ENCODE peak calls at places on chromosomes 4 and X, in five cellular contexts. F, M, H, P and J are unnamed samples.

GRCh38 chr4:67751260-67751659 is 2.9 kb downstream of the GNRHR start:
- DNase-seq in F (no peak), M (no peak), H (no peak), P (no peak), J (no peak)

GRCh38 chr4:16636911-16637630 is 261.4 kb downstream of the LDB2 start:
- DNase-seq in F (no peak), M (no peak), H (no peak), P (no peak), J (no peak)

GRCh38 chrX:109797311-109797975 is 64.4 kb upstream of the ACSL4 start:
- DNase-seq in F (no peak), M (no peak), H (no peak), P (no peak), J (no peak)

GRCh38 chr4:169361741-169362140 is 91.0 kb upstream of the SH3RF1 start:
- DNase-seq in F (no peak), M (no peak), H (no peak), P (no peak), J (no peak)

GRCh38 chrX:136168929-136169735 is 21.8 kb downstream of the FHL1 start:
- DNase-seq in F (no peak), M (peak; percentile 90), H (no peak), P (peak; percentile 90), J (no peak)

GRCh38 chr4:187103351-187103750 is 379.7 kb upstream of the FAT1 start:
- DNase-seq in F (no peak), M (no peak), H (no peak), P (no peak), J (no peak)

GRCh38 chr4:142960134-142960533 is 114.0 kb upstream of the INPP4B start:
- DNase-seq in F (no peak), M (no peak), H (no peak), P (no peak), J (no peak)

GRCh38 chr4:74598611-74599325 is 153.8 kb downstream of the AREG start:
- DNase-seq in F (no peak), M (no peak), H (no peak), P (no peak), J (no peak)

GRCh38 chrX:11553594-11553993 is 112.1 kb downstream of the ARHGAP6 start:
- DNase-seq in F (no peak), M (no peak), H (no peak), P (no peak), J (no peak)

GRCh38 chrX:13898603-13899002 is 81.7 kb upstream of the GPM6B start:
- DNase-seq in F (no peak), M (no peak), H (no peak), P (no peak), J (no peak)

GRCh38 chr4:145735330-145735638 is 55.3 kb downstream of the C4orf51 start:
- DNase-seq in F (no peak), M (peak; percentile 63), H (no peak), P (peak; percentile 92), J (no peak)

GRCh38 chr4:47221721-47222120 is 190.4 kb downstream of the GABRB1 start:
- DNase-seq in F (no peak), M (no peak), H (no peak), P (no peak), J (no peak)

GRCh38 chr4:174365018-174365587 is 81.4 kb downstream of the CEP44 start:
- DNase-seq in F (no peak), M (no peak), H (no peak), P (no peak), J (no peak)

GRCh38 chr4:17577660-17578481 is 873 bp downstream of the LAP3 start:
- DNase-seq in F (peak; percentile 29), M (no peak), H (no peak), P (no peak), J (no peak)

GRCh38 chr4:100257567-100257966 is 67.3 kb upstream of the DDIT4L start:
- DNase-seq in F (no peak), M (no peak), H (no peak), P (no peak), J (no peak)

GRCh38 chr4:38856524-38857337 is at the start of gene TLR6:
- DNase-seq in F (no peak), M (no peak), H (peak; percentile 50), P (no peak), J (no peak)

GRCh38 chr4:88240297-88240714 is 44.1 kb downstream of the PPM1K start:
- DNase-seq in F (no peak), M (no peak), H (no peak), P (no peak), J (no peak)

GRCh38 chr4:7291372-7292135 is 99.2 kb downstream of the SORCS2 start:
- DNase-seq in F (no peak), M (no peak), H (no peak), P (no peak), J (no peak)

GRCh38 chrX:71542411-71542810 is 9.5 kb downstream of the OGT start:
- DNase-seq in F (no peak), M (no peak), H (no peak), P (no peak), J (no peak)

GRCh38 chrX:135923353-135923752 is 29.8 kb downstream of the SAGE1 start:
- DNase-seq in F (no peak), M (no peak), H (no peak), P (no peak), J (no peak)

GRCh38 chr4:17884063-17884462 is 73.3 kb downstream of the NCAPG start:
- DNase-seq in F (no peak), M (peak; percentile 3), H (no peak), P (peak; percentile 0), J (no peak)

GRCh38 chrX:136822337-136823095 is 41.8 kb upstream of the ARHGEF6 start:
- DNase-seq in F (no peak), M (no peak), H (no peak), P (no peak), J (no peak)

GRCh38 chrX:133495464-133496391 is 80.4 kb upstream of the GPC4 start:
- DNase-seq in F (no peak), M (no peak), H (no peak), P (peak; percentile 26), J (no peak)

GRCh38 chr4:128907966-128908365 is 98.5 kb downstream of the JADE1 start:
- DNase-seq in F (no peak), M (no peak), H (no peak), P (no peak), J (no peak)

GRCh38 chrX:38985375-38985774 is 184.1 kb downstream of the MID1IP1 start:
- DNase-seq in F (no peak), M (no peak), H (no peak), P (no peak), J (no peak)

GRCh38 chr4:7153711-7154110 is 38.6 kb upstream of the SORCS2 start:
- DNase-seq in F (no peak), M (no peak), H (no peak), P (no peak), J (no peak)

GRCh38 chr4:23373269-23373668 is 516.6 kb downstream of the PPARGC1A start:
- DNase-seq in F (no peak), M (no peak), H (no peak), P (no peak), J (no peak)

GRCh38 chr4:154416183-154416543 is 75.4 kb downstream of the DCHS2 start:
- DNase-seq in F (no peak), M (no peak), H (no peak), P (no peak), J (no peak)
- TF ChIP-seq CTCF in F (no peak), M (peak; percentile 5), H (no peak), P (no peak), J (no peak)

DNA sequence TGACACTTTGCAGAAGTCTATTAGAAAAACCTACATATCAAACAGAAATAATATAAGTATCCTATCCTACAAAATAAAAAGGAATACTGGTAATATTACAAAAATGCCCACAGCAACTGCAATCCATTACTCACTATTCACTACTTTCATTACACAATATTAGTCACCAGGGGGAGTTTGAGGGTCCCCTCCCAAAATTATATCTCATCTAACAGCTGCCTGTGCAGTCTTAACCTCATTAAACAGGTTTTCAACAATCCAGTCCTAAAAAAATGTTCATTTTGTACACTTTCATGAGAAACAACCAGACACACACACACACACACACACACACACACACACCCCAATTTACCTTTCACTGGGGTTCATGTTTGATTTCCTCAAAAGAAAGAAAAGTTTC is 2.9 kb downstream of the CLOCK start:
- DNase-seq in F (no peak), M (no peak), H (no peak), P (no peak), J (no peak)
- TF ChIP-seq CTCF in F (no peak), M (no peak), H (no peak), P (no peak), J (no peak)

DNA sequence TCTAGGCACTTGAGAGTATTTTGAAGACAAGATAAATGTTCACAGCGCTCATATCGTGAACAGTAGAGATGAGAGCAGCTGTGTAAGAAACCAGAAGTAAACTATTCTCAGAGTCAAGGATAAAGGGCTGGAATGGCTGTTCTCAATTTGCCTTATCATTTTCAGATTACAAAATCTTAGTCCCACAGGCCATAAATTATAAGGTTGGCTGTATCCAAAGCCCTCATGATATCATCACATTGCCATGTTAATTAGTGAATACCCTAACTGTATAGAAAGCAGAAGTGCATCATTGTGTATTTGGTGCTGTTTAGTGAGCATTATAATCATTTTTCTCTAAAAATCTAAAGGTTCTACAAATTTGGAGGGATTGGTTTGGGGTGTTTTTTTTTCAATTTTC is 168.9 kb upstream of the EDNRA start:
- DNase-seq in F (no peak), M (no peak), H (no peak), P (no peak), J (no peak)
- TF ChIP-seq CTCF in F (no peak), M (no peak), H (no peak), P (no peak), J (no peak)

DNA sequence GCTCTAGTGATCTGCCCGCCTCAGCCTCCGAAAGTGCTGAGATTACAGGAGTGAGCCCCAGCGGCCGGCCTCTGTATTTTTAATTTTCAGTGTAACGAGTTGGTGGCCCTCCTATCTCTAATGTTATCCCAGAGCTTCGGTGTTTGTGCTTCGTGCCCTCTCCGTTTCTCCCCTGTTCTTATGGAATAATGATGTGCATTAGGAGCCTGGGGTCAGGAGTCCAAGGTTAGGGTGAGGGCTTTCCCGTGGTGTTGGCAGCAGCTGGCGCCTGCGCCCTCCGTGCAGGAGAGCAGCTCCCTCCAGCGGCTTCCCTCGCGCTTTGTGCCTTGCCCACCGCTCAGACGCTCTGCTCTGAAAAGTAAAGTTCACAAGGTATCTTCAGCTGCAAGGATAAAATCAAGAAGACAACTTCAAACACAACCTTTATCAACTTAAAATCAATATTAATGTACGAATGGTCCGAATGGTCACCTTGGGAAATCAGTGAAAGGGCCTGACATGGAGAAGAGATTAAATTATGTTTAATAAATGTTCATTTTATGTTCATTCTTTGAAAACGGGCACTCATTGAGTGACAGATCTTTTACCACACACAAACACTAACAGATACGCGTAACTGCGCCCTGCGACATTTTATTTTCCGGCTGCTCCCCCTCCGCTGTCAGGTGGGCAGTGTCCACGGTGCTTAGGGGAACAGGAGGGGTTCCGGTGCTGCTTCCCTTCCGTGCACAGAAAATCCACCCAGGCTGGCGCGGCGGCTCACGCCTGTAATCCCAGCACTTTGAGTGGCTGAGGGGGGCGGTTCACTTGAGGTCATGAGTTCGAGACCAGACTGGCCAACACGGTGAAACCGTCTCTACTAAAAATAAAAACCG is 62.4 kb downstream of the TRAPPC11 start:
- DNase-seq in F (no peak), M (peak; percentile 7), H (peak; percentile 59), P (no peak), J (peak; percentile 26)
- TF ChIP-seq CTCF in F (no peak), M (peak; percentile 56), H (peak; percentile 32), P (peak; percentile 61), J (peak; percentile 35)